ENCODE peak calls at places on chromosomes 12 and 14, in four cellular contexts. N, H, W and Y are unnamed samples.

GRCh38 chr14:61388173-61388975 is 67.0 kb downstream of the PRKCH start:
- DNase-seq in N (no peak), W (no peak), H (no peak), Y (peak)

GRCh38 chr12:130955238-130955816 is 1.6 kb downstream of the ADGRD1 start:
- DNase-seq in H (no peak), W (no peak), N (no peak), Y (no peak)

GRCh38 chr12:77213316-77213715 is 147.9 kb upstream of the E2F7 start:
- DNase-seq in H (no peak), W (no peak), N (no peak), Y (no peak)

GRCh38 chr12:109572506-109572845 is 828 bp downstream of the MMAB start:
- DNase-seq in H (no peak), W (peak), N (no peak), Y (no peak)

GRCh38 chr14:77580477-77580876 is 36.0 kb downstream of the SPTLC2 start:
- DNase-seq in W (no peak), N (no peak), H (no peak), Y (no peak)

GRCh38 chr12:116249938-116250337 is 27.6 kb downstream of the MED13L start:
- DNase-seq in H (no peak), N (no peak), W (no peak), Y (no peak)

GRCh38 chr14:38835874-38836273 is 267.2 kb downstream of the SEC23A start:
- DNase-seq in H (no peak), N (no peak), W (no peak), Y (no peak)

GRCh38 chr14:34450958-34451357 is 11.1 kb downstream of the SPTSSA start:
- DNase-seq in N (no peak), H (no peak), W (no peak), Y (no peak)

GRCh38 chr14:104917992-104918391 is 6.7 kb upstream of the PLD4 start:
- DNase-seq in N (no peak), H (no peak), W (no peak), Y (no peak)

GRCh38 chr12:66280573-66280972 is 21.7 kb upstream of the HELB start:
- DNase-seq in N (no peak), H (no peak), W (no peak), Y (no peak)

GRCh38 chr12:67773896-67774295 is 125.4 kb downstream of the DYRK2 start:
- DNase-seq in N (no peak), H (no peak), W (no peak), Y (no peak)

GRCh38 chr12:123094349-123095073 is 56.4 kb downstream of the PITPNM2 start:
- DNase-seq in N (peak), W (peak), H (no peak), Y (no peak)

GRCh38 chr12:68200854-68201253 is 24.8 kb downstream of the IL26 start:
- DNase-seq in W (no peak), H (no peak), N (no peak), Y (no peak)

GRCh38 chr12:129540249-129540648 is 363.6 kb downstream of the TMEM132D start:
- DNase-seq in H (no peak), N (no peak), W (no peak), Y (no peak)

GRCh38 chr12:128266559-128267245 is at the start of gene TMEM132C:
- DNase-seq in N (peak), H (no peak), W (no peak), Y (no peak)

GRCh38 chr14:89616425-89617141 is 199.6 kb upstream of the FOXN3 start:
- DNase-seq in N (no peak), W (peak), H (no peak), Y (no peak)
- TF ChIP-seq GABPA in N (no peak), W (no peak), H (no peak), Y (no peak)

DNA sequence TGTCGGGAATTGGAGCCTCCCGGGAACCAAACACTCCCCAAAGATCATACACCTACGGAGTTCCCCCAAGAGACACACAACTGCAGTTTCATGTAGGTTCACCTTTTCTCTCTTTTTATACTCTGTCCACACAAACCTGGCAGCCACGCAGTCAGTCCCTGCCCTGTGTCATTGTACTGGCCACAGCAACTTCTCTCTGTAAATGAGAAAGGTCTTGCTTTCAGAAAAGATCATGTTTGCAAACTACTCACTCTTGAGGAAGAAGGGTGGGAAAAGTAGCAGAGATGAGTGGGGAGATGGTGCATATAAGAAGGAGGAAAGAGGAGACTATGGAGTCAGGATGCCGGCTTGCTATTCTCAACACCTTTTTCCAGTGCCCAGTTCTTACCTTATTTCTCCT is 10.4 kb downstream of the ANG start:
- DNase-seq in W (no peak), N (no peak), H (no peak), Y (no peak)
- TF ChIP-seq CBX5 in W (no peak), N (no peak), H (no peak), Y (no peak)

GRCh38 chr12:22333751-22334695 is 484 bp downstream of the ST8SIA1 start:
- DNase-seq in H (no peak), N (no peak), W (no peak), Y (no peak)
- TF ChIP-seq GABPA in H (no peak), N (no peak), W (no peak), Y (no peak)

GRCh38 chr12:113463746-113464743 is 7.6 kb downstream of the LHX5 start:
- DNase-seq in N (no peak), H (no peak), W (no peak), Y (no peak)

GRCh38 chr12:113466770-113467153 is 4.9 kb downstream of the LHX5 start:
- DNase-seq in W (no peak), H (no peak), N (no peak), Y (no peak)

GRCh38 chr12:113462880-113463745 is 8.6 kb downstream of the LHX5 start:
- DNase-seq in W (no peak), H (no peak), N (no peak), Y (no peak)

GRCh38 chr12:113465808-113466769 is 5.6 kb downstream of the LHX5 start:
- DNase-seq in N (no peak), H (no peak), W (no peak), Y (no peak)

DNA sequence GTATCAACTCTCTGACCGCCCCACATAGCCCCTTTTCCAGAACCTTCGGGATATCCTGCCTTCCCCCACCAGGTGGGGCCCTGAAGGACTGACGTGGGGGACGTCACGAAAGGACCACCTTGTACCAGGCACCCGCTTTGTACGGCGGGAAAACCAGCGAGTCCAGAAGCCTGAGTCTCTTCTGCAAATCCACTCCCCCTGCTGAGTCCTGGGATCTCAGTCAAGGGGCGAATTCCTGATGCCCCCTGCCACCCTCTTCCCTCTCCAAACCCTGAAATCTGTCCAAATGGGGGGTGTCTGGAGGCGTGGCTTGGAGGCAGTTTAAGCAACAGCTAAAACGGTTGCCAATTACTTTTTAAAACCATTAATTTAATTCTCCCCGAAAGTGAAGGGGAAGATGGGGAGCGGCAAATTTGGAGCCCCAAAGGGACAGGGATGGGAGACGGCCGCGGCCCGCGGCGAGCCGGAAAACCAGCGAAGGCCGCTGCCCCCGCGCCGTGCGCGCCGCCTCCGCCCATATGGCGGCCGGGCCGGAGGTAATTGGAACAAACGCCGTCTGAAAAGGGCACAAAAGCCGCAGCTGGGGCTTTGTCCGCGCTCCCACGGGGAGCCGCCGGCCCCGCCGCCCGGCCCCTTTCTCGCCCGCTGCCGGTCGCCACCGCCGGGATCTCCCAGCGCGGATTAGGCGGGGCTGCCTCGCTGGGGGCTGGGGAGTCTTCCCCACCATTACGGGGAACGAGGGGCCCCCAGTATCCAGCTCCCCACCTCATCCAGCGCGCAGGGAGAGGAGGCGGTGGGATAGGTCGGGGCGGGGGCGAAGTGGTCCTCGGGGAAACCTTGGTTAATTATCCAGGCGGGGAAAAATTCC is 6.6 kb downstream of the LHX5 start:
- DNase-seq in W (no peak), N (peak), H (no peak), Y (no peak)
- TF ChIP-seq CBX5 in W (no peak), N (no peak), H (no peak), Y (no peak)

GRCh38 chr14:51419685-51420084 is 179.6 kb downstream of the TMX1 start:
- DNase-seq in W (no peak), H (no peak), N (peak), Y (no peak)

GRCh38 chr14:51428981-51429380 is 188.9 kb downstream of the TMX1 start:
- DNase-seq in W (no peak), N (no peak), H (no peak), Y (no peak)

GRCh38 chr14:51424041-51424440 is 184.0 kb downstream of the TMX1 start:
- DNase-seq in H (no peak), W (no peak), N (no peak), Y (no peak)

GRCh38 chr14:51422704-51423103 is 182.7 kb downstream of the TMX1 start:
- DNase-seq in H (no peak), N (peak), W (no peak), Y (no peak)

GRCh38 chr14:51424569-51425251 is 184.7 kb downstream of the TMX1 start:
- DNase-seq in H (no peak), N (no peak), W (no peak), Y (no peak)
- TF ChIP-seq GABPA in H (no peak), N (no peak), W (no peak), Y (no peak)